ENCODE peak calls at places on chromosomes 2 and 18, in four cellular contexts. One of them, this sample, is unnamed.

GRCh38 chr18:62198259-62198658 is 11.2 kb downstream of the RELCH start:
- DNase-seq in head of caudate nucleus: no peak
- DNase-seq in IMR-90: no peak
- DNase-seq in stimulated activated CD4-positive, alpha-beta T cell treated with anti-CD3 and anti-CD28 coated beads, Interleukin-2, amount 100 ng/mL, for 48 hours: no peak
- DNase-seq in this sample: no peak

GRCh38 chr2:205556357-205556756 is 125.9 kb upstream of the NRP2 start:
- DNase-seq in head of caudate nucleus: no peak
- DNase-seq in IMR-90: no peak
- DNase-seq in stimulated activated CD4-positive, alpha-beta T cell treated with anti-CD3 and anti-CD28 coated beads, Interleukin-2, amount 100 ng/mL, for 48 hours: no peak
- DNase-seq in this sample: no peak

GRCh38 chr18:72013512-72013911 is 530.6 kb downstream of the CBLN2 start:
- DNase-seq in head of caudate nucleus: no peak
- DNase-seq in IMR-90: no peak
- DNase-seq in stimulated activated CD4-positive, alpha-beta T cell treated with anti-CD3 and anti-CD28 coated beads, Interleukin-2, amount 100 ng/mL, for 48 hours: no peak
- DNase-seq in this sample: no peak

GRCh38 chr2:67974564-67975430 is 88.0 kb downstream of the C1D start:
- DNase-seq in head of caudate nucleus: peak; percentile 42
- DNase-seq in IMR-90: no peak
- DNase-seq in stimulated activated CD4-positive, alpha-beta T cell treated with anti-CD3 and anti-CD28 coated beads, Interleukin-2, amount 100 ng/mL, for 48 hours: no peak
- DNase-seq in this sample: peak; percentile 24

GRCh38 chr2:127950264-127950663 is 64.5 kb upstream of the AMMECR1L start:
- DNase-seq in head of caudate nucleus: no peak
- DNase-seq in IMR-90: no peak
- DNase-seq in stimulated activated CD4-positive, alpha-beta T cell treated with anti-CD3 and anti-CD28 coated beads, Interleukin-2, amount 100 ng/mL, for 48 hours: no peak
- DNase-seq in this sample: no peak

GRCh38 chr18:48790869-48791635 is 159.7 kb downstream of the SMAD7 start:
- DNase-seq in head of caudate nucleus: no peak
- DNase-seq in IMR-90: no peak
- DNase-seq in stimulated activated CD4-positive, alpha-beta T cell treated with anti-CD3 and anti-CD28 coated beads, Interleukin-2, amount 100 ng/mL, for 48 hours: no peak
- DNase-seq in this sample: no peak

GRCh38 chr2:195094330-195094729 is 562.7 kb upstream of the SLC39A10 start:
- DNase-seq in head of caudate nucleus: no peak
- DNase-seq in IMR-90: peak; percentile 0
- DNase-seq in stimulated activated CD4-positive, alpha-beta T cell treated with anti-CD3 and anti-CD28 coated beads, Interleukin-2, amount 100 ng/mL, for 48 hours: no peak
- DNase-seq in this sample: no peak

GRCh38 chr2:161131074-161131680 is 29.1 kb upstream of the TANK start:
- DNase-seq in head of caudate nucleus: no peak
- DNase-seq in IMR-90: no peak
- DNase-seq in stimulated activated CD4-positive, alpha-beta T cell treated with anti-CD3 and anti-CD28 coated beads, Interleukin-2, amount 100 ng/mL, for 48 hours: no peak
- DNase-seq in this sample: no peak

GRCh38 chr18:37434161-37434860 is 131.3 kb downstream of the CELF4 start:
- DNase-seq in head of caudate nucleus: no peak
- DNase-seq in IMR-90: no peak
- DNase-seq in stimulated activated CD4-positive, alpha-beta T cell treated with anti-CD3 and anti-CD28 coated beads, Interleukin-2, amount 100 ng/mL, for 48 hours: no peak
- DNase-seq in this sample: no peak

GRCh38 chr2:229610871-229611270 is 103.5 kb downstream of the DNER start:
- DNase-seq in head of caudate nucleus: no peak
- DNase-seq in IMR-90: peak; percentile 51
- DNase-seq in stimulated activated CD4-positive, alpha-beta T cell treated with anti-CD3 and anti-CD28 coated beads, Interleukin-2, amount 100 ng/mL, for 48 hours: no peak
- DNase-seq in this sample: no peak

GRCh38 chr2:54641988-54642387 is 81.5 kb upstream of the EML6 start:
- DNase-seq in head of caudate nucleus: peak; percentile 66
- DNase-seq in IMR-90: no peak
- DNase-seq in stimulated activated CD4-positive, alpha-beta T cell treated with anti-CD3 and anti-CD28 coated beads, Interleukin-2, amount 100 ng/mL, for 48 hours: no peak
- DNase-seq in this sample: peak; percentile 6

GRCh38 chr2:240629419-240629967 is 4.2 kb downstream of the GPR35 start:
- DNase-seq in head of caudate nucleus: no peak
- DNase-seq in IMR-90: no peak
- DNase-seq in stimulated activated CD4-positive, alpha-beta T cell treated with anti-CD3 and anti-CD28 coated beads, Interleukin-2, amount 100 ng/mL, for 48 hours: no peak
- DNase-seq in this sample: no peak

GRCh38 chr2:176496756-176497155 is 227.5 kb downstream of the MTX2 start:
- DNase-seq in head of caudate nucleus: no peak
- DNase-seq in IMR-90: no peak
- DNase-seq in stimulated activated CD4-positive, alpha-beta T cell treated with anti-CD3 and anti-CD28 coated beads, Interleukin-2, amount 100 ng/mL, for 48 hours: no peak
- DNase-seq in this sample: no peak

GRCh38 chr2:57602738-57603137 is 443.9 kb upstream of the VRK2 start:
- DNase-seq in head of caudate nucleus: no peak
- DNase-seq in IMR-90: no peak
- DNase-seq in stimulated activated CD4-positive, alpha-beta T cell treated with anti-CD3 and anti-CD28 coated beads, Interleukin-2, amount 100 ng/mL, for 48 hours: no peak
- DNase-seq in this sample: no peak

GRCh38 chr2:232860593-232861241 is 9.3 kb upstream of the SNORC start:
- DNase-seq in head of caudate nucleus: no peak
- DNase-seq in IMR-90: no peak
- DNase-seq in stimulated activated CD4-positive, alpha-beta T cell treated with anti-CD3 and anti-CD28 coated beads, Interleukin-2, amount 100 ng/mL, for 48 hours: no peak
- DNase-seq in this sample: no peak

GRCh38 chr2:79612999-79613398 is 100.1 kb downstream of the CTNNA2 start:
- DNase-seq in head of caudate nucleus: no peak
- DNase-seq in IMR-90: no peak
- DNase-seq in stimulated activated CD4-positive, alpha-beta T cell treated with anti-CD3 and anti-CD28 coated beads, Interleukin-2, amount 100 ng/mL, for 48 hours: no peak
- DNase-seq in this sample: no peak

GRCh38 chr2:73920577-73921545 is 5.8 kb upstream of the DGUOK start:
- DNase-seq in head of caudate nucleus: no peak
- DNase-seq in IMR-90: peak; percentile 38
- DNase-seq in stimulated activated CD4-positive, alpha-beta T cell treated with anti-CD3 and anti-CD28 coated beads, Interleukin-2, amount 100 ng/mL, for 48 hours: peak; percentile 24
- DNase-seq in this sample: no peak

GRCh38 chr2:68824831-68825230 is 46.4 kb downstream of the BMP10 start:
- DNase-seq in head of caudate nucleus: no peak
- DNase-seq in IMR-90: peak; percentile 71
- DNase-seq in stimulated activated CD4-positive, alpha-beta T cell treated with anti-CD3 and anti-CD28 coated beads, Interleukin-2, amount 100 ng/mL, for 48 hours: no peak
- DNase-seq in this sample: no peak

GRCh38 chr2:66733361-66733760 is 298.4 kb downstream of the MEIS1 start:
- DNase-seq in head of caudate nucleus: no peak
- DNase-seq in IMR-90: no peak
- DNase-seq in stimulated activated CD4-positive, alpha-beta T cell treated with anti-CD3 and anti-CD28 coated beads, Interleukin-2, amount 100 ng/mL, for 48 hours: no peak
- DNase-seq in this sample: no peak

GRCh38 chr2:16045653-16046352 is 105.5 kb downstream of the MYCN start:
- DNase-seq in head of caudate nucleus: no peak
- DNase-seq in IMR-90: no peak
- DNase-seq in stimulated activated CD4-positive, alpha-beta T cell treated with anti-CD3 and anti-CD28 coated beads, Interleukin-2, amount 100 ng/mL, for 48 hours: no peak
- DNase-seq in this sample: no peak

GRCh38 chr2:232477751-232478510 is 9.7 kb downstream of the ECEL1 start:
- DNase-seq in head of caudate nucleus: no peak
- DNase-seq in IMR-90: no peak
- DNase-seq in stimulated activated CD4-positive, alpha-beta T cell treated with anti-CD3 and anti-CD28 coated beads, Interleukin-2, amount 100 ng/mL, for 48 hours: no peak
- DNase-seq in this sample: no peak

GRCh38 chr18:596288-596881 is 403 bp upstream of the CLUL1 start:
- DNase-seq in head of caudate nucleus: peak; percentile 64
- DNase-seq in IMR-90: no peak
- DNase-seq in stimulated activated CD4-positive, alpha-beta T cell treated with anti-CD3 and anti-CD28 coated beads, Interleukin-2, amount 100 ng/mL, for 48 hours: peak; percentile 66
- DNase-seq in this sample: no peak

GRCh38 chr2:26088038-26088643 is 54.3 kb downstream of the RAB10 start:
- DNase-seq in head of caudate nucleus: peak; percentile 28
- DNase-seq in IMR-90: peak; percentile 36
- DNase-seq in stimulated activated CD4-positive, alpha-beta T cell treated with anti-CD3 and anti-CD28 coated beads, Interleukin-2, amount 100 ng/mL, for 48 hours: no peak
- DNase-seq in this sample: no peak

GRCh38 chr2:173109253-173110188 is 33.9 kb downstream of the MAP3K20 start:
- DNase-seq in head of caudate nucleus: no peak
- DNase-seq in IMR-90: peak; percentile 89
- DNase-seq in stimulated activated CD4-positive, alpha-beta T cell treated with anti-CD3 and anti-CD28 coated beads, Interleukin-2, amount 100 ng/mL, for 48 hours: no peak
- DNase-seq in this sample: no peak

GRCh38 chr2:181904022-181904632 is 12.6 kb downstream of the ITPRID2 start:
- DNase-seq in head of caudate nucleus: no peak
- DNase-seq in IMR-90: peak; percentile 50
- DNase-seq in stimulated activated CD4-positive, alpha-beta T cell treated with anti-CD3 and anti-CD28 coated beads, Interleukin-2, amount 100 ng/mL, for 48 hours: no peak
- DNase-seq in this sample: no peak

GRCh38 chr18:38042496-38042895 is 476.9 kb upstream of the CELF4 start:
- DNase-seq in head of caudate nucleus: no peak
- DNase-seq in IMR-90: no peak
- DNase-seq in stimulated activated CD4-positive, alpha-beta T cell treated with anti-CD3 and anti-CD28 coated beads, Interleukin-2, amount 100 ng/mL, for 48 hours: no peak
- DNase-seq in this sample: no peak

GRCh38 chr2:229270551-229271410 is at the start of gene PID1:
- DNase-seq in head of caudate nucleus: no peak
- DNase-seq in IMR-90: peak; percentile 5
- DNase-seq in stimulated activated CD4-positive, alpha-beta T cell treated with anti-CD3 and anti-CD28 coated beads, Interleukin-2, amount 100 ng/mL, for 48 hours: no peak
- DNase-seq in this sample: peak; percentile 52

GRCh38 chr2:30113617-30114293 is 33.1 kb upstream of the YPEL5 start:
- DNase-seq in head of caudate nucleus: no peak
- DNase-seq in IMR-90: peak; percentile 93
- DNase-seq in stimulated activated CD4-positive, alpha-beta T cell treated with anti-CD3 and anti-CD28 coated beads, Interleukin-2, amount 100 ng/mL, for 48 hours: no peak
- DNase-seq in this sample: no peak

This sample was measured in C1 segment of cervical spinal cord.